ENCODE peak calls at places on chromosomes 13 and 19, in four cellular contexts. L, C, G and D are unnamed samples.

GRCh38 chr19:12580180-12580694 is 29.0 kb upstream of the ZNF564 start:
- DNase-seq in L (no peak), C (peak), G (peak), D (peak)

GRCh38 chr13:98289339-98289935 is 112.4 kb upstream of the RNF113B start:
- DNase-seq in L (no peak), C (no peak), G (no peak), D (no peak)

GRCh38 chr13:99988469-99989375 is 7.1 kb downstream of the ZIC2 start:
- DNase-seq in L (no peak), G (no peak), C (no peak), D (no peak)

GRCh38 chr19:13031917-13032623 is 36.8 kb downstream of the NFIX start:
- DNase-seq in L (peak), G (no peak), C (peak), D (peak)

GRCh38 chr13:76012091-76012721 is 376.1 kb downstream of the LMO7 start:
- DNase-seq in G (no peak), L (no peak), C (peak), D (no peak)

GRCh38 chr13:41859555-41859954 is 101.4 kb downstream of the VWA8 start:
- DNase-seq in C (no peak), L (no peak), G (no peak), D (no peak)

GRCh38 chr19:46608178-46608577 is 7.0 kb downstream of the CALM3 start:
- DNase-seq in L (peak), G (no peak), C (no peak), D (no peak)

GRCh38 chr19:38949580-38950367 is 19.0 kb downstream of the MRPS12 start:
- DNase-seq in L (peak), G (no peak), C (peak), D (peak)

GRCh38 chr13:100584901-100585300 is 3.7 kb downstream of the GGACT start:
- DNase-seq in G (no peak), L (no peak), C (peak), D (peak)

GRCh38 chr19:31066385-31066784 is 282.9 kb downstream of the TSHZ3 start:
- DNase-seq in G (no peak), L (no peak), C (peak), D (peak)

GRCh38 chr19:17202249-17202648 is 12.9 kb upstream of the USE1 start:
- DNase-seq in G (peak), C (no peak), L (no peak), D (no peak)

GRCh38 chr19:1213391-1214286 is 8.1 kb downstream of the STK11 start:
- DNase-seq in G (no peak), L (peak), C (peak), D (peak)

GRCh38 chr19:42563352-42564210 is 31.1 kb downstream of the CEACAM8 start:
- DNase-seq in L (no peak), C (peak), G (peak), D (peak)

GRCh38 chr13:86020350-86021002 is 221.3 kb upstream of the SLITRK6 start:
- DNase-seq in G (no peak), C (peak), L (no peak), D (peak)

GRCh38 chr13:111388851-111389500 is 68.5 kb downstream of the TEX29 start:
- DNase-seq in C (no peak), G (no peak), L (no peak), D (no peak)

GRCh38 chr19:46755077-46755852 is 9.0 kb upstream of the STRN4 start:
- DNase-seq in C (peak), G (no peak), L (no peak), D (no peak)

GRCh38 chr19:33365676-33366075 is 7.8 kb upstream of the CEBPG start:
- DNase-seq in G (no peak), L (no peak), C (no peak), D (no peak)

GRCh38 chr13:40401911-40402776 is 264.3 kb downstream of the FOXO1 start:
- DNase-seq in G (peak), L (peak), C (peak), D (peak)

GRCh38 chr13:44171861-44172260 is 201.8 kb upstream of the SERP2 start:
- DNase-seq in L (no peak), G (no peak), C (no peak), D (no peak)

GRCh38 chr19:679418-680286 is 3.5 kb downstream of the FSTL3 start:
- DNase-seq in G (no peak), L (peak), C (peak), D (peak)

GRCh38 chr13:85520445-85520844 is 278.8 kb downstream of the SLITRK6 start:
- DNase-seq in G (no peak), C (no peak), L (no peak), D (no peak)

GRCh38 chr19:32022044-32022945 is 323.1 kb upstream of the ZNF507 start:
- DNase-seq in L (no peak), C (peak), G (no peak), D (no peak)

GRCh38 chr19:366951-367350 is 22.4 kb upstream of the MIER2 start:
- DNase-seq in L (no peak), C (no peak), G (no peak), D (no peak)

GRCh38 chr13:111031531-111031961 is 83.6 kb upstream of the ARHGEF7 start:
- DNase-seq in L (peak), G (no peak), C (peak), D (peak)

GRCh38 chr19:10604460-10604980 is 17.4 kb upstream of the AP1M2 start:
- DNase-seq in L (peak), C (no peak), G (no peak), D (no peak)

GRCh38 chr19:843180-843835 is 2.5 kb downstream of the PRTN3 start:
- DNase-seq in G (no peak), L (no peak), C (no peak), D (no peak)